ENCODE peak calls at places on chromosomes 16 and 17, in eight cellular contexts. Z is spleen, I is B cell, Q is astrocyte, K is OCI-LY7, Y is neural crest cell, V is GM10248, R is psoas muscle. C is an unnamed sample.

GRCh38 chr16:68737046-68737729 is at the start of gene CDH1:
- DNase-seq in I (peak; percentile 32), Z (peak; percentile 79), Q (no peak), R (no peak), V (peak; percentile 35), K (no peak), Y (no peak), C (peak; percentile 70)

GRCh38 chr16:85017151-85017550 is 5.8 kb upstream of the ZDHHC7 start:
- DNase-seq in V (no peak), K (no peak), I (no peak), Y (no peak), Q (peak; percentile 65), R (no peak), Z (no peak), C (peak; percentile 37)

GRCh38 chr17:17064322-17064721 is 22.1 kb downstream of the MPRIP start:
- DNase-seq in Z (no peak), V (no peak), Q (no peak), Y (no peak), R (no peak), K (no peak), I (no peak), C (no peak)

GRCh38 chr17:12180644-12181261 is 160.1 kb downstream of the MAP2K4 start:
- DNase-seq in I (peak; percentile 36), K (peak; percentile 54), Y (peak; percentile 39), Q (peak; percentile 14), Z (no peak), R (no peak), V (peak; percentile 45), C (peak; percentile 56)

GRCh38 chr17:45110676-45111611 is 21.4 kb downstream of the PLCD3 start:
- DNase-seq in I (no peak), R (peak; percentile 86), Q (peak; percentile 59), V (no peak), K (no peak), Y (no peak), Z (no peak), C (no peak)

GRCh38 chr17:36844013-36844412 is 93.3 kb upstream of the LHX1 start:
- DNase-seq in Y (no peak), I (no peak), R (no peak), Q (no peak), V (no peak), Z (no peak), K (no peak), C (no peak)

GRCh38 chr17:35684046-35684802 is 47.2 kb upstream of the RASL10B start:
- DNase-seq in Z (no peak), Q (peak; percentile 88), V (no peak), Y (no peak), K (no peak), I (no peak), R (no peak), C (no peak)

GRCh38 chr17:44217738-44218343 is 1.6 kb downstream of the UBTF start:
- DNase-seq in R (no peak), V (no peak), I (no peak), Z (peak; percentile 89), Q (no peak), Y (no peak), K (no peak), C (no peak)

GRCh38 chr16:27439273-27440018 is 37.5 kb downstream of the IL21R start:
- DNase-seq in Y (no peak), I (no peak), K (no peak), R (no peak), V (no peak), Q (no peak), Z (peak; percentile 39), C (no peak)

GRCh38 chr17:44820631-44821196 is 9.4 kb downstream of the GJC1 start:
- DNase-seq in Z (no peak), Y (no peak), Q (peak; percentile 94), R (no peak), V (no peak), K (no peak), I (no peak), C (no peak)

GRCh38 chr17:2595736-2596135 is 2.3 kb downstream of the PAFAH1B1 start:
- DNase-seq in I (no peak), K (peak; percentile 16), Y (no peak), R (no peak), V (no peak), Z (no peak), Q (no peak), C (no peak)

GRCh38 chr17:80861892-80862291 is 129.7 kb upstream of the CHMP6 start:
- DNase-seq in Z (peak; percentile 67), Q (peak; percentile 23), K (no peak), I (no peak), Y (peak; percentile 30), R (peak; percentile 56), V (no peak), C (no peak)

GRCh38 chr17:71441098-71441497 is 679.7 kb upstream of the SOX9 start:
- DNase-seq in Z (no peak), Q (peak; percentile 97), Y (no peak), V (no peak), K (no peak), I (no peak), R (no peak), C (no peak)

GRCh38 chr16:30533748-30534367 is 800 bp downstream of the ZNF747 start:
- DNase-seq in Q (no peak), Z (peak; percentile 77), V (no peak), I (no peak), R (no peak), K (peak; percentile 45), Y (no peak), C (no peak)

GRCh38 chr17:3927628-3928010 is 11.4 kb upstream of the P2RX1 start:
- DNase-seq in Z (no peak), Q (no peak), R (no peak), V (no peak), I (no peak), K (no peak), Y (no peak), C (no peak)

GRCh38 chr17:57876866-57877237 is 27.0 kb upstream of the MRPS23 start:
- DNase-seq in I (no peak), R (no peak), Y (no peak), Z (no peak), K (no peak), V (no peak), Q (no peak), C (no peak)

GRCh38 chr16:1940273-1941161 is 2.5 kb downstream of the MSRB1 start:
- DNase-seq in I (no peak), K (no peak), Q (no peak), Y (no peak), R (no peak), Z (no peak), V (no peak), C (no peak)

GRCh38 chr16:1941924-1942809 is 832 bp downstream of the MSRB1 start:
- DNase-seq in K (peak; percentile 34), Q (no peak), I (no peak), V (no peak), Y (no peak), R (no peak), Z (peak; percentile 87), C (no peak)

GRCh38 chr16:1938910-1939309 is 4.1 kb downstream of the MSRB1 start:
- DNase-seq in K (no peak), Y (no peak), I (no peak), V (no peak), Z (no peak), Q (no peak), R (no peak), C (no peak)

GRCh38 chr16:1942810-1943726 is at the start of gene MSRB1:
- DNase-seq in K (peak; percentile 100), R (peak; percentile 100), Q (peak; percentile 90), Y (peak; percentile 100), Z (peak; percentile 99), V (peak; percentile 100), I (peak; percentile 99), C (peak; percentile 100)

GRCh38 chr16:1941162-1941923 is 1.7 kb downstream of the MSRB1 start:
- DNase-seq in Q (peak; percentile 94), Z (no peak), I (no peak), V (no peak), Y (no peak), K (peak; percentile 35), R (peak; percentile 87), C (no peak)
- TF ChIP-seq CTCF in Q (peak; percentile 54), Z (no peak), I (no peak), V (no peak), Y (peak; percentile 14), K (peak; percentile 71), R (peak; percentile 49), C (no peak)

DNA sequence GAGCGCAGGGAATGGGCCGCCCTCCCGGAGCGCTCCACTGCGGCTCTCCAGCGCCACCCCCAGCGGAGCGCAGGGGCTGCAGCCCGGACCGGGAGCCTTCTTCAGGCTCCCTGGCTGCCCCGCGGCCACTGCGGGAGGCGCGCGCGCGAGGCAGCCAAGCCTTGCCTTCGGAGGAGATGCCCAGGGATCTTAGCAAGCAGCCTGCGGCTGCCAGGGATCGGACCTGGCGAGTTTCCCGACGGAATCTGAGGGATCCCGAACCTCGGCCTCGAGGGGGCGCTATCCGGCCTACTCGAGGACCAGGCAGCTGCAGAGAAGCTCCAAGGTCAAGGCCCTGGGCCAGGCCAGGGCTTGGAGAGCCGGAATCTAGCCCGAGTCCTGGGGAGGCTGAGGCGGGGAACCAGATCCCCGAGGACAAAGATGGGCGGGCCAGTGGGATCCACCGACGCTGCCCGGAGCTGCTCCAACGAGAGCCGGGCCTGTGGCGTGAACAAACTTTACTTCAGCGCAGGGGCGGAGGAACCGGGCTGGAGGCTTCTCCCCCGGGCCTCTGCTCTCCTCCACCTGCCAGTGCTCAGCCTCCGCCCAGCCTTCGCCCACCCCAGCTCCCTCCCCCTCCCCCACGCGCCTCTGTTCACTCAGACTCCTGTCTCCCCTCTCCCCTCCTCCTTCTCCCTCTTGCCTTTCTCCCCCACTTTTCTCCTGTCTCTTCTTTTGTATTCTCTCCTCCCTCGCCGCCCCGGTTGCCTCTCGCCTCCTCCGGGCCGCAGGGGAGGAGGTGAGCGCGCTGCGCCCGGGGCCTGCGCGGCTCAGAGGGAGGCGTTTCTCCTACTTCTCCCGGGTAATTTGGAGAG is at the start of gene IRX6:
- DNase-seq in R (peak; percentile 90), K (no peak), Y (peak; percentile 59), Z (no peak), Q (no peak), V (no peak), I (no peak), C (no peak)
- TF ChIP-seq CTCF in R (peak; percentile 59), K (no peak), Y (peak; percentile 70), Z (no peak), Q (no peak), V (no peak), I (peak; percentile 16), C (peak; percentile 14)

DNA sequence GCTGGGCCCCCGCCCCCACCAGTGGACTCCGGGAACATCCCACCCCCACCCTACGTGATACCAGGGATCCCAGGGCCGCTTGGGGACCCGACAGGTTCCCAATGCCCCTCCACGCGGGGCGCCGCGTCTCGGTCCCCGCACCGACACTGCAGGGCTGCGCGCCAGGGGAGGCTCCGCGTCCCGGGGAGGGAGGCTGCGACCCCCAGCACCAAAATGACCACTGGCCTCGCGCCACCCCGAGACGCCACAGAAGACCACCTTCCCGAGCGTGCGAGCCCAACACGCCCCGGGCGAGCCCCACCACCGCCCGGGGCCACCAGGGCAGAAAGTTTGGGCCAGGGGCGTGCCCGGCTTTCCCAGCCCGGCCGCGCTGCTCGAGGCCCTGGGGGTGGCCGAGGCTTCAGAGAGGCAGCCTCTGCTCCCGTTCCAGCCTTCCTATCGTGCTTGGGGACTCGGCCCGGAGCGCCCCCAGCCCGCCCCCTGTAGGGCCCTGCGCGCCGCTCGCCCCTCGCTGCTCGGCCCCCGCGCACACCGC is 1.2 kb downstream of the RBFOX3 start:
- DNase-seq in Q (no peak), Y (no peak), K (no peak), R (no peak), Z (no peak), V (no peak), I (no peak), C (no peak)
- TF ChIP-seq CTCF in Q (no peak), Y (peak; percentile 20), K (no peak), R (no peak), Z (no peak), V (no peak), I (no peak), C (no peak)

GRCh38 chr17:8753976-8754440 is 4.3 kb downstream of the SPDYE4 start:
- DNase-seq in K (peak; percentile 44), Y (no peak), V (peak; percentile 68), Z (no peak), Q (no peak), R (no peak), I (peak; percentile 27), C (peak; percentile 67)
- TF ChIP-seq CTCF in K (peak; percentile 80), Y (peak; percentile 59), V (peak; percentile 57), Z (no peak), Q (peak; percentile 53), R (no peak), I (peak; percentile 37), C (peak; percentile 64)